ENCODE peak calls at places on chromosomes 12 and 14, in eight cellular contexts. T is keratinocyte, A is mammary epithelial cell, R is IMR-90, M is HCT116, U is neural progenitor cell, X is mesenchymal stem cell, J is mesendoderm. H is an unnamed sample.

GRCh38 chr12:69405466-69405865 is 45.9 kb downstream of the YEATS4 start:
- DNase-seq in T (peak), A (peak), R (peak), M (peak), U (no peak), X (peak), J (no peak), H (peak)

GRCh38 chr12:8680533-8680932 is 17.3 kb upstream of the RIMKLB start:
- DNase-seq in T (no peak), A (no peak), R (no peak), M (no peak), U (no peak), X (no peak), J (peak), H (no peak)

GRCh38 chr12:116480210-116480818 is 78.9 kb upstream of the MAP1LC3B2 start:
- DNase-seq in T (no peak), A (peak), R (no peak), M (no peak), U (no peak), X (no peak), J (no peak), H (no peak)

GRCh38 chr12:72264548-72265175 is 7.5 kb upstream of the TRHDE start:
- DNase-seq in T (no peak), A (no peak), R (peak), M (no peak), U (peak), X (peak), J (peak), H (peak)

GRCh38 chr12:86234309-86234708 is 21.9 kb downstream of the MGAT4C start:
- DNase-seq in T (no peak), A (no peak), R (no peak), M (no peak), U (no peak), X (peak), J (no peak), H (no peak)

GRCh38 chr12:111393700-111394275 is 11.9 kb upstream of the SH2B3 start:
- DNase-seq in T (no peak), A (no peak), R (peak), M (no peak), U (no peak), X (peak), J (no peak), H (no peak)

GRCh38 chr12:13564266-13564810 is 367.8 kb downstream of the EMP1 start:
- DNase-seq in T (no peak), A (no peak), R (no peak), M (no peak), U (no peak), X (no peak), J (no peak), H (no peak)

GRCh38 chr12:78977463-78977862 is 112.9 kb downstream of the SYT1 start:
- DNase-seq in T (no peak), A (no peak), R (no peak), M (no peak), U (no peak), X (no peak), J (no peak), H (no peak)

GRCh38 chr12:29380536-29381523 is at the start of gene ERGIC2:
- DNase-seq in T (peak), A (peak), R (peak), M (peak), U (peak), X (peak), J (peak), H (peak)

GRCh38 chr12:29374012-29374411 is 7.0 kb downstream of the ERGIC2 start:
- DNase-seq in T (no peak), A (no peak), R (no peak), M (no peak), U (no peak), X (no peak), J (peak), H (no peak)

GRCh38 chr12:29376118-29376517 is 4.9 kb downstream of the ERGIC2 start:
- DNase-seq in T (no peak), A (no peak), R (no peak), M (no peak), U (no peak), X (no peak), J (no peak), H (no peak)

DNA sequence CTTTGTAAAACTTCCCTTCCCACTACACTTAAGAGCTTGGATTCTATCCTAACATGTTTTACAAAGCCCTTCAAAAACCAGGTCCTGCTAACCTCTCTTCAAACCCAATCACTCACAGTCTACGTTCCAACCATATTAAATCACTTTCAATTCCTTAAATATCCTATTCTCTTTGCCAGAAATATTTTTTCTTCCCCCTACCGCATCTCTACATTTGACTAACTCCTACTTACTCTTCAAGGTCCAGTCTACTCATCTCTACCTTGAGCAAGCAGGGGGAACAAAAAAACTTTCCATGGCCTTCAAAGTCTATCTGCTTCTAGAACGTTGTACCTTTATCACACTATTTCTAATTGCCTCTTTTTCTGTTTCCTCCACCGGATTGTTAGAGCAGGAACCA is 6.1 kb downstream of the ERGIC2 start:
- DNase-seq in T (no peak), A (no peak), R (no peak), M (no peak), U (no peak), X (no peak), J (no peak), H (no peak)
- H3K4me2 ChIP-seq in T (no peak), A (no peak), R (no peak), M (no peak), U (no peak), X (no peak), J (no peak), H (no peak)

GRCh38 chr12:109998904-109999648 is at the start of gene ANKRD13A:
- DNase-seq in T (peak), A (peak), R (peak), M (peak), U (peak), X (peak), J (peak), H (peak)

GRCh38 chr12:109995703-109996482 is at the start of gene GIT2:
- DNase-seq in T (peak), A (peak), R (peak), M (peak), U (peak), X (peak), J (peak), H (peak)

GRCh38 chr12:109996483-109996853 is 300 bp upstream of the GIT2 start:
- DNase-seq in T (no peak), A (no peak), R (no peak), M (no peak), U (no peak), X (no peak), J (no peak), H (no peak)

GRCh38 chr12:109998241-109998903 is 858 bp upstream of the ANKRD13A start:
- DNase-seq in T (no peak), A (no peak), R (peak), M (no peak), U (no peak), X (no peak), J (no peak), H (peak)

DNA sequence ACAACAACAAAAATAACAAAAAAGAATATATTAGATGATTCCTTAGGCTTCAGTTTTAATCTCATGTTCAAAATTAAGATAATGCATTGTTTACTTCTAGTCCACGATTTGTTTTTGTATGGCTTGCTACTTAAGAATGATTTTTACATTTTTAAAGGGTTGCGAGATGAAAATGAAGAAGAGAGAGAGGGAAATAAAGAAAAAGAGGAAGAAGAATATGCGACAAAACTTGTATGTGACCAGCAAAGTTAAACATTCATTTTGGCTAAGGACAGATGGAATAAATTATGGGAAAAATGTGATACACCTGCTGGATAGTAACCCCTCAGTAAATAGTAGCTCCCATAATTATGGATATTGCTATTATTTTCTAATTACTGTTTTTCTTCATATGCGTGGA is 1.2 kb upstream of the GIT2 start:
- DNase-seq in T (no peak), A (no peak), R (no peak), M (no peak), U (no peak), X (no peak), J (no peak), H (no peak)
- H3K9ac ChIP-seq in T (no peak), A (no peak), R (no peak), M (no peak), U (no peak), X (no peak), J (no peak), H (no peak)

DNA sequence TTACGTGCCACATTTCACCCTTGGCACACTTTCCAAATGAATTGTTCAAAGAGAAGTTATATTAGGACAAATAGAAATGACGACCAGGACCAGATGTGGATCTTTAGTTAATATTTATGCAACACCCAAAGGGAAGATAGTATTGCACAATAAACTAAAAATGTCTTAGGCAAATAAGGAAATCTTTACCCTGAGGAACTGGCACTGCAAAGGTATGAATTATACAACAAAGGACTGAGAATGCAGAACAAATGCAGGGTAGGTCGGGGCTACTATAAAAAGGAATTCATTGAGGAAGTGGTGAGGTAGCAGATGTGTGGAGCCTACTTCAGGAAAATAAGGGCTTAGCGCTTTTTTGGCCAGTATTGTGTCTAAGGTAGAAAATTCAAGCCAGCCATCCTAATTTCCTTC is 3.9 kb upstream of the TMTC2 start:
- DNase-seq in T (no peak), A (no peak), R (no peak), M (no peak), U (no peak), X (no peak), J (no peak), H (no peak)
- H3K4me2 ChIP-seq in T (no peak), A (no peak), R (no peak), M (no peak), U (no peak), X (no peak), J (no peak), H (no peak)

DNA sequence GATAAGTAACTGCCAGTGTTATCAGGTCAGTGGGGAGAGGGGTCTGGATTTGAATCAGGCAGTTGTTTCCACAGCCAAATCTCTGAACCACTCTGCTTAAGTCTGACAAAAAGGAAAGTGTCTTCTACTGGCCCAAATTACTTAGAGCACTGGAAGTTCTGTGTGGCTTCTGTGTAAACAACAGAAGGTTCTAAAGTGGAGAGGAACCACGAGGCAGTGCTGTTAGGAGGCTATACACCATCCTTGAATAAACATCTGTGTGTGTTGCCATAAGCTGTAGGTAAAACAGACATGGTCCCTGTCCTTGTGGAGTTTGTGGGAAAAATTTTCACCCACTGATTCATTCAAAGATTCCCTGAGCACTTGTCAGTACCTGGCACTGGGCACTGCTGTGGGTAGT is 50.0 kb downstream of the GALNT4 start:
- DNase-seq in T (no peak), A (peak), R (no peak), M (no peak), U (no peak), X (peak), J (no peak), H (no peak)
- H3K9ac ChIP-seq in T (no peak), A (no peak), R (no peak), M (no peak), U (no peak), X (no peak), J (no peak), H (no peak)

GRCh38 chr14:75143761-75144527 is 17.1 kb upstream of the NEK9 start:
- DNase-seq in T (no peak), A (no peak), R (no peak), M (no peak), U (no peak), X (no peak), J (no peak), H (no peak)
- H3K4me2 ChIP-seq in T (no peak), A (no peak), R (no peak), M (no peak), U (no peak), X (no peak), J (no peak), H (no peak)